ENCODE peak calls at places on chromosomes 4 and X, in four cellular contexts. A is WTC11, N is A549, G is K562. B is an unnamed sample.

GRCh38 chrX:21153503-21153902 is 220.7 kb upstream of the CNKSR2 start:
- DNase-seq in A (no peak), G (no peak), N (no peak), B (no peak)

GRCh38 chr4:39291686-39292085 is 74.5 kb downstream of the RFC1 start:
- DNase-seq in G (no peak), A (no peak), N (no peak), B (no peak)

GRCh38 chrX:97898798-97899197 is 1015.1 kb downstream of the RPA4 start:
- DNase-seq in A (no peak), G (no peak), N (no peak), B (no peak)

GRCh38 chr4:16865897-16866283 is 32.6 kb downstream of the LDB2 start:
- DNase-seq in N (no peak), A (no peak), G (no peak), B (no peak)

GRCh38 chrX:111511477-111511876 is at the start of gene SERTM2:
- DNase-seq in A (peak), G (no peak), N (no peak), B (no peak)

GRCh38 chrX:66200855-66201795 is 37.1 kb downstream of the HEPH start:
- DNase-seq in N (no peak), A (no peak), G (no peak), B (no peak)

GRCh38 chr4:173171098-173171497 is 2.5 kb downstream of the GALNT7 start:
- DNase-seq in A (no peak), N (peak), G (peak), B (peak)

GRCh38 chrX:126272795-126273497 is 106.9 kb upstream of the DCAF12L2 start:
- DNase-seq in G (no peak), N (no peak), A (no peak), B (no peak)

GRCh38 chr4:187258651-187259401 is 535.2 kb upstream of the FAT1 start:
- DNase-seq in A (no peak), N (no peak), G (no peak), B (no peak)

GRCh38 chr4:123393696-123394095 is 2.9 kb upstream of the SPRY1 start:
- DNase-seq in N (no peak), G (no peak), A (no peak), B (no peak)

GRCh38 chr4:66572949-66573348 is 902.7 kb upstream of the EPHA5 start:
- DNase-seq in A (no peak), G (no peak), N (no peak), B (no peak)

GRCh38 chrX:134671207-134671750 is 13.0 kb upstream of the PLAC1 start:
- DNase-seq in N (no peak), G (no peak), A (no peak), B (no peak)

GRCh38 chr4:39096847-39097246 is 34.8 kb downstream of the KLHL5 start:
- DNase-seq in N (no peak), A (no peak), G (no peak), B (no peak)

GRCh38 chr4:14308229-14308651 is 680.7 kb upstream of the BOD1L1 start:
- DNase-seq in A (no peak), G (no peak), N (no peak), B (no peak)

GRCh38 chrX:133698298-133698697 is 283.0 kb upstream of the GPC4 start:
- DNase-seq in G (no peak), N (no peak), A (no peak), B (no peak)

DNA sequence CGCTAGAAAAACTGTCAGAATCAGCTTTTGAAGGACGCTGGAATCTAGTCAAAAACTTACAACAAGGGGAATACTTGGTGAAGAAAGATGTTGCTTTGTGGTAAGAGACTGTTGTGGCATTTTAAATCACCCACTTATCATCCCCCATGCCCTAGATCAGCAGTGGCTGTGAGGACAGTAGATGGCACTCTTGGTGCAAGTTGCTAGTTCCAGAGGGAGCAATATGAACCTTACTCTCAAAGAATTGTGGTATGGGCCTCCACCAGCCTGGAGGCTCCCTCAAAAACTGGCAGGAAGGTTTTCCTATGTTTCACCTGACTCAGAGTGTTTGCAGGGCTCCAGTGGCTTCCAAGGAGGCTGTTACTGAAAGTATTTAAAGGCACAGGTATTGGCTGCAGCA is 37.7 kb upstream of the SLC16A2 start:
- DNase-seq in N (peak), G (no peak), A (peak), B (peak)
- TF ChIP-seq HMGXB4 in N (no peak), G (no peak), A (no peak), B (no peak)

DNA sequence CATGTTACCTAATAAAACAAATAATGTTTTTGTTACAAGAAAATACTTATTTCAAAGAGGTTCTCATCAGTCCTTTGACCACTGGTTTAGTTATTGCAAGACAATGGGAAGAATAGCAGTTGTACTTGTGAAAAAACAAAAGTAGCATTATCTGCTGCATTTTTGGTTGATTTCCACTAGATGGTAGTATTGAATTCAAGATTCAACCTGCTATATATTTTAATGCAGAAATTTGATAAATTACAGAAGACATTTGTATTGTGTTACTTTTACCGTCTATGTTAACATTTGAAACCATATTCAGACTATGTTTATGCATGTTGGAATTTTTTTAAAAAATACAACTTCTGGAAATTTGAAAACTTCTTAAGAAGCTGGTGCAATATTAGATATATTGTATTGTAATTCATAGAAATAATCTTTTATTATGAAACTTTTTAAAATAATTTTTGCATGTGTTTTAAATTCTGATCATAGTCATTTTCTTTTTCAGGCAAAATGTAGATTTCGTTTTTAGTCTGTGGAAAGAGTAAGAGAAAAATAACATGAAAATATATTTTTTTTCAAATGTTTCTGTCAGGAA is 56.4 kb downstream of the SPCS3 start:
- DNase-seq in G (no peak), A (no peak), N (peak), B (no peak)
- TF ChIP-seq HMGXB4 in G (no peak), A (no peak), N (no peak), B (no peak)

DNA sequence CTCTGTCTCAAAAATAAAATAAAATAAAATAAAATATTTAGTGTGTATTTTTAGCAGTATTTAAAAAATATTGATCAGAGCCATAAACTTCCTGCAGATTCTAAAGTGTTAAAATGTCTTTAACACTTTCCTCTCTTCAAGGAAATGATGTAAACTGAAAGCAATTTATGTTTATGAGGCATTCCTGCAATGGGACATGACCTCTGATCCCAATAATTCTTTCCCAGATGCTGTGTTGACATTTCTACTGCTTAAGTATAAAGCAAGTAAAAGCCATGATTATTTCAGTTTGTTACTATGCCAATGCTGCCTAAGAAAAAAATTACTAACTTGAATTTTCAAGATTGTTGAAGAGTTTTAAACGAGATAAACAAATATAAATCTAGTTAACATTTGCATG is 29.0 kb downstream of the COQ2 start:
- DNase-seq in G (no peak), A (no peak), N (peak), B (no peak)
- TF ChIP-seq HMGXB4 in G (no peak), A (no peak), N (no peak), B (no peak)

GRCh38 chr4:162682651-162683050 is 484.0 kb downstream of the NAF1 start:
- DNase-seq in N (no peak), G (no peak), A (no peak), B (no peak)
- TF ChIP-seq HMGXB4 in N (no peak), G (no peak), A (no peak), B (no peak)

GRCh38 chr4:159227378-159227777 is 124.5 kb downstream of the RAPGEF2 start:
- DNase-seq in A (no peak), N (no peak), G (no peak), B (no peak)

GRCh38 chr4:159232465-159233106 is 129.7 kb downstream of the RAPGEF2 start:
- DNase-seq in N (no peak), A (no peak), G (no peak), B (no peak)

GRCh38 chr4:159224412-159224811 is 121.5 kb downstream of the RAPGEF2 start:
- DNase-seq in G (no peak), A (no peak), N (no peak), B (peak)

GRCh38 chr4:159229164-159229563 is 126.3 kb downstream of the RAPGEF2 start:
- DNase-seq in G (no peak), N (no peak), A (no peak), B (peak)

DNA sequence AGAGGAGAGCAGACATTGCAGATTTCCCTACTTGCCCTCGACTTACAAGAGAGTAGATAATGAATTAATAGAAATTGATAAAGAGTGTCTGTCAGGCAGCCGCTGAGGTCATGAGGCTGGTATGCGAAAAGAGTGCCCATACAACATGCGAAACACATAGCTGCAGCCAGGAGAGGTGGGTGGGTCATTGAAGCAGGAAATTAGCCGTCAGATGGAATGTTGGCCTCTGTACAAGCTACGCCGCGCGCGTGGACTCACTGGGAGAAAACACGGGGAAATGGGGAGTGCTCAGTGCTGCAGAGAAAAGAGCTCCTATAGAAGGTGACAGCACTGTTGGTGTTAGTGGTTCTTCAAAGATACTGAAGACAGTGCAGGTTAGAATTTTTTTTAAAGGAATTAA is 125.1 kb downstream of the RAPGEF2 start:
- DNase-seq in A (peak), G (no peak), N (no peak), B (peak)
- TF ChIP-seq HMGXB4 in A (no peak), G (no peak), N (no peak), B (no peak)

DNA sequence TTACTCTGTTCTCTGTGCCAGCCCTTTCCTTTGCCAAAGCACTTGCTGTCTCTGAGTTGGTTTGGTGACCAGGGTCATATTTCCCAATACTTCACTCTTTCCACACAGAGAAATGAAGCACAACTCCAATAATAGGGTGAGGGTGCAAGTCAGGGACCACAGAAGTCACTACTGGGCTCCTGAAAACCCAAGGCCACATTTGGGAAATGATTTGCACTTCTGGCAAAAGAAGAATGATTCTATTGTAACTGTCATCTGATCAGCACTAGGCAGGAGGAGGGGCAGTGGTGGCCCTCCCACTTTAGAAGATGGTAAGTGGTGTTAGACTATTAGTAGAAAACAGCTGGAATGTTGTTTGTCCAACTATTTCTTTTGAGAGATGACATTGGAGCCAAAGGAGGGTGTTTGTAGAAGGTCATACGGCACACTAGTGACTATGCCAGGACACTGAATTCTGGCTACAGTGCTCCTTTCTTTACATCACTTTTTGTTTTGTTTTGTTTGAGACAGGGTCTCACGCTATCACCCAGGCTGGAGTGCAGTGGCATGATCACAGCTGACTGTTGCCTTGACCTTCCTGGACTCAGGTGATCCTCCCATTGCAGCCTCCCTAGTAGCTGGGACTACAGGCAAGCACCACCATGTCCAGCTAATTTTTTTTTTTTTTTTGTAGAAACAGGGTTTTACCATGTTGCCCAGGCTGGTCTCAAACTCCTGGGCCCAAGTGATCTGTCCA is 10.8 kb upstream of the HADH start:
- DNase-seq in N (no peak), A (no peak), G (no peak), B (peak)
- TF ChIP-seq HMGXB4 in N (no peak), A (no peak), G (no peak), B (no peak)

GRCh38 chr4:112516401-112517066 is 554 bp upstream of the NEUROG2 start:
- DNase-seq in A (peak), N (no peak), G (peak), B (no peak)

GRCh38 chr4:112516076-112516385 is at the start of gene NEUROG2:
- DNase-seq in G (no peak), A (peak), N (no peak), B (no peak)

GRCh38 chr4:112514079-112514448 is 1.9 kb downstream of the NEUROG2 start:
- DNase-seq in N (no peak), A (no peak), G (no peak), B (no peak)

GRCh38 chr4:112514449-112515277 is 1.3 kb downstream of the NEUROG2 start:
- DNase-seq in A (peak), G (no peak), N (no peak), B (no peak)

GRCh38 chr4:112515278-112516075 is 503 bp downstream of the NEUROG2 start:
- DNase-seq in A (peak), G (peak), N (no peak), B (no peak)
- TF ChIP-seq HMGXB4 in A (no peak), G (no peak), N (no peak), B (no peak)

DNA sequence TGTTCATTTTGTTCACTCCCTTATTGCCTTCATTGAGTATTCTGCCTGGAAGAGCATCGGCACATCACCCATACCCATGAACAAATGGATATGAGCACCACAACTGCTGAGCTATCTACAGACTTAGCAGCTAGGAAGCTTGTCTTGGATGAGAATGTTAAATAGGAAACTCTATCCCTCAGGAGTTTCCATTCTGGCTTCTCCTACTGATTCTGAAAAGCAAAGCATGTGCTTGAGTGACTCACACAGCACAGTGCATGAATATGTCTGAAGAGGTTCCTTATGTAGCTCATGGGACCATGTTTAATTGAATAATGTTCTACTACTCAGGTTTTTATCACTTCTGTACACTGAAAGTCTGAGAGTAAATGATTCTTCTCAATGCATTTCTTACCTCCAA is 57.3 kb upstream of the MXRA5 start:
- DNase-seq in A (no peak), G (no peak), N (no peak), B (no peak)
- TF ChIP-seq HMGXB4 in A (no peak), G (no peak), N (no peak), B (no peak)